ENCODE peak calls at places on chromosomes 2 and 18, in six cellular contexts. L is prostate gland, D is stomach, R is nephron progenitor cell, C is dorsolateral prefrontal cortex, T is GM20000. X is an unnamed sample.
A peak's percentile ranks its signal among the peaks of the same experiment; 100 is the strongest.

GRCh38 chr18:70359071-70359470 is 70.2 kb downstream of the SOCS6 start:
- DNase-seq in D (no peak), C (no peak), T (no peak), R (no peak), L (no peak), X (no peak)

GRCh38 chr2:150882751-150883520 is 378.7 kb downstream of the RBM43 start:
- DNase-seq in R (no peak), D (no peak), C (no peak), T (no peak), L (no peak), X (no peak)

GRCh38 chr2:33069894-33070651 is 123.3 kb downstream of the LTBP1 start:
- DNase-seq in D (peak; percentile 49), L (peak; percentile 28), C (no peak), T (no peak), R (no peak), X (no peak)

GRCh38 chr18:55539240-55539639 is 48.8 kb downstream of the TCF4 start:
- DNase-seq in L (no peak), T (no peak), C (no peak), D (no peak), R (no peak), X (no peak)

GRCh38 chr18:77711096-77711495 is 461.4 kb downstream of the GALR1 start:
- DNase-seq in D (no peak), L (no peak), R (no peak), T (no peak), C (no peak), X (no peak)

GRCh38 chr2:144201126-144201525 is 318.8 kb downstream of the ZEB2 start:
- DNase-seq in L (no peak), T (no peak), R (no peak), D (no peak), C (no peak), X (no peak)

GRCh38 chr2:112254466-112255240 is at the start of gene ZC3H8:
- DNase-seq in T (peak; percentile 98), L (peak; percentile 92), R (peak; percentile 96), C (peak; percentile 94), D (peak; percentile 96), X (peak; percentile 96)

GRCh38 chr2:166634706-166635105 is 140.7 kb upstream of the SCN7A start:
- DNase-seq in T (no peak), L (no peak), D (no peak), C (no peak), R (no peak), X (no peak)

GRCh38 chr2:29444150-29444549 is 328.9 kb downstream of the CLIP4 start:
- DNase-seq in D (no peak), T (no peak), L (no peak), R (no peak), C (no peak), X (no peak)

GRCh38 chr2:196287977-196288538 is 116.7 kb upstream of the STK17B start:
- DNase-seq in C (no peak), L (no peak), R (no peak), T (no peak), D (no peak), X (no peak)

GRCh38 chr2:205372141-205372540 is 310.2 kb upstream of the NRP2 start:
- DNase-seq in T (no peak), R (no peak), D (no peak), L (no peak), C (no peak), X (no peak)

GRCh38 chr18:46369323-46369722 is 265.1 kb downstream of the HAUS1 start:
- DNase-seq in R (no peak), D (no peak), L (no peak), C (no peak), T (no peak), X (no peak)

GRCh38 chr18:75208836-75209128 is 157 bp downstream of the PTGR3 start:
- DNase-seq in D (peak; percentile 45), R (no peak), L (no peak), T (no peak), C (no peak), X (no peak)

GRCh38 chr18:3248062-3248669 is 565 bp downstream of the MYL12A start:
- DNase-seq in L (no peak), R (peak; percentile 61), C (peak; percentile 35), T (no peak), D (no peak), X (peak; percentile 26)

DNA sequence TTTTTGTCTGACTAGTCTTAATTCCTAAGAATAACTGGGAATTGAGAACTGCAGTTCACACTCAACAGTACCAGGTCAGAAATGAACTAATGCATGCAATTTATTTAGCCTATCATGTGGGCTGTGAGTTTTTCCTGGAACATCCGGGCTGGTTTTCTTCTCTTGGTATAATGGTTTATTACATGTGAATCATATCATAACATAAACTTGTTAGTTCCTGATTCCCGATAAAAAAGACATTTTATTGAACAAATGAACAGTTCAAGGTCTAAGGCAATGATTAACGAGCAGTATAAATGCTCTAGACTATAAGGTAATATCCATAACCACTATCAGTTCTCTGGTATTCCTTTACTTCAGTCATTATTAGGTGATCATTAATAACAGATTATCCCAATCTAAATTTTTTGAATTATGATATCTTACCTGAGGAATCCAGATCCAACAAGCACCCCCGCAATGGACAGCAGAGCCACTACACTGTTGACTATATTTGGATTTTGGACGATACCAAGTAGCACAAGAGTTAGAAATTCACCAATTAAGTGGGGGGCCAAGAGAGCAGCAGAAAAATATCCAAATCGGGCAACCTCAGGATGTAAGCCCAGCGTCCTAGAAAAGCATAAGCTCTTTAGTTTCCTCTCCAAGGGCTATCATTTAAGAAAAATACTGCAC is 19.0 kb downstream of the ABCG5 start:
- DNase-seq in T (no peak), R (no peak), C (no peak), D (no peak), L (no peak), X (no peak)
- TF ChIP-seq CTCF in T (no peak), R (no peak), C (no peak), D (no peak), L (no peak), X (no peak)

DNA sequence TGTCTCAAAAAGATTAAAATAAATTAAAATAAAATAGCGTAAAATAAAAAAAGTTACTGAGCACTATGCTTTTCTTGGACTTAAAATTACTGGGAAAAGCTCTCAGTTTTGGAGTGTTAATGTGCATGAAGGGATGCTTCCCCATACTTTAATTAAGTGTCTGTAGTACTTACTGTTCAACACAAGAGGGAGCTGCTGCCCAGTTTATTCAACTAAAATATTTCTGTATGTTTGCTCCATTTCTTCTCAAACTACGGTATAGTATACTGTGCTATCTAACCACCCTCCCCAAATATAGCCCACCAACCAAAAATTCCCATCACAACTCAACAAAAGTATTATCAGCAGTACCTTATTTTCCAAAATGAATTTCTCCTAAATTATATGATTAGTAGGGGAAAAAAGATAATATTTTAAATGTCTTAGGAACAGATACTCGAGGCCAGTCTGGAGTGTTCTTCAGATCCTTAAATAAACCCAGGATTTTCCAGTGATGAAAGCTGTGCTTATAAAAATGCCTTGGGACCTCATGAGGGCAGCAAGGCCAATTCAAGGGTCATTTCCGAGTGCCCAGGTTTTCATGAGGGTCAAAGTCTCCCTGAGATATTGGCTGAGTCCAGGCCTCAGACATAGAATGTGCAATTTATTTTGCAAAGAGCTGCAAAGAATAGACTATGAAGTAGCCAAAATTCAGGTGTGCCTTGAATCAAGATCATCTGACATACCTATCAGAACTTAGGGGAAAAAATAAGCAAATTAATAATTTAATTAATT is 64.1 kb downstream of the CHRNA1 start:
- DNase-seq in D (no peak), C (no peak), T (peak; percentile 79), L (no peak), R (peak; percentile 33), X (no peak)
- TF ChIP-seq CTCF in D (peak; percentile 68), C (peak; percentile 86), T (no peak), L (peak; percentile 28), R (peak; percentile 79), X (peak; percentile 85)

DNA sequence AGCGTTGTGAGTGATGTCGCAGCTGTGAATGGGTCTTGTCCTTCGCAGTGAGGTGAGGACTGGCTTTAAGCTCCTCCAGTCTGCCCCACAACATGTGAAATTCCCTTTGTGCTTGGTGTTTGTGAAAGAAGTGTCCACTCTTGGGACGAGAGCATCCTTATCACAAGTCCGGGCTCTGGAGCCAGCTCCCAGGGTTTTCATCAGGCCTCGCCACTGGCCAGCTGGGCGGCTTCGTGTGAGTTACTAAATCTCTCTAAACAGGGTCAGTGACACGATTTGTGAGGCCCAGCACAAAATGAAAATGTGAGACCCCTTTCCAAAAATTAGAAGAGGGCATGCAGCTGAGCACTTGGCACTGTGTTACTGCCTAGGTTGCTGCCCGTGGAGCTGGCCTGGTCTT is 115.9 kb downstream of the VAPA start:
- DNase-seq in R (no peak), C (no peak), L (no peak), D (no peak), T (no peak), X (no peak)
- TF ChIP-seq CTCF in R (no peak), C (no peak), L (no peak), D (no peak), T (no peak), X (no peak)

GRCh38 chr2:2636813-2637212 is 305.7 kb upstream of the MYT1L start:
- DNase-seq in C (no peak), T (no peak), D (no peak), R (no peak), L (no peak), X (no peak)
- TF ChIP-seq CTCF in C (no peak), T (no peak), D (no peak), R (no peak), L (no peak), X (no peak)

GRCh38 chr2:74544634-74545033 is 9.1 kb downstream of the LOXL3 start:
- DNase-seq in R (no peak), L (no peak), C (no peak), T (peak; percentile 25), D (no peak), X (no peak)
- TF ChIP-seq CTCF in R (no peak), L (no peak), C (no peak), T (no peak), D (no peak), X (no peak)

GRCh38 chr2:109260886-109261700 is 132.1 kb downstream of the SH3RF3 start:
- DNase-seq in C (no peak), L (no peak), D (no peak), R (peak; percentile 30), T (no peak), X (no peak)
- TF ChIP-seq CTCF in C (no peak), L (no peak), D (no peak), R (peak; percentile 3), T (no peak), X (no peak)